ENCODE peak calls at places on chromosomes 3 and 15, in five cellular contexts. One of them, this sample, is unnamed.

GRCh38 chr3:139893264-139893962 is 41.6 kb upstream of the CLSTN2 start:
- DNase-seq in IMR-90: no peak
- DNase-seq in H9: no peak
- DNase-seq in H1: no peak
- DNase-seq in neuronal stem cell: no peak
- DNase-seq in this sample: no peak

GRCh38 chr3:47250309-47251060 is 32.1 kb downstream of the KIF9 start:
- DNase-seq in IMR-90: peak
- DNase-seq in H9: peak
- DNase-seq in H1: no peak
- DNase-seq in neuronal stem cell: peak
- DNase-seq in this sample: peak

GRCh38 chr15:91561371-91562100 is 292.0 kb upstream of the SLCO3A1 start:
- DNase-seq in IMR-90: peak
- DNase-seq in H9: no peak
- DNase-seq in H1: no peak
- DNase-seq in neuronal stem cell: no peak
- DNase-seq in this sample: no peak

GRCh38 chr3:128424508-128425069 is 42.1 kb downstream of the DNAJB8 start:
- DNase-seq in IMR-90: peak
- DNase-seq in H9: no peak
- DNase-seq in H1: no peak
- DNase-seq in neuronal stem cell: no peak
- DNase-seq in this sample: peak

GRCh38 chr3:135109681-135110080 is 314.6 kb downstream of the EPHB1 start:
- DNase-seq in IMR-90: no peak
- DNase-seq in H9: no peak
- DNase-seq in H1: no peak
- DNase-seq in neuronal stem cell: no peak
- DNase-seq in this sample: no peak

GRCh38 chr3:139982404-139982803 is 47.4 kb downstream of the CLSTN2 start:
- DNase-seq in IMR-90: no peak
- DNase-seq in H9: peak
- DNase-seq in H1: no peak
- DNase-seq in neuronal stem cell: no peak
- DNase-seq in this sample: no peak

GRCh38 chr3:72914383-72914782 is 26.5 kb downstream of the GXYLT2 start:
- DNase-seq in IMR-90: no peak
- DNase-seq in H9: no peak
- DNase-seq in H1: no peak
- DNase-seq in neuronal stem cell: no peak
- DNase-seq in this sample: no peak

GRCh38 chr3:138367326-138367850 is 19.0 kb downstream of the MRAS start:
- DNase-seq in IMR-90: no peak
- DNase-seq in H9: no peak
- DNase-seq in H1: no peak
- DNase-seq in neuronal stem cell: no peak
- DNase-seq in this sample: no peak

GRCh38 chr3:177945999-177946398 is 590.2 kb upstream of the KCNMB2 start:
- DNase-seq in IMR-90: no peak
- DNase-seq in H9: no peak
- DNase-seq in H1: no peak
- DNase-seq in neuronal stem cell: no peak
- DNase-seq in this sample: no peak

GRCh38 chr3:177714945-177715344 is 517.7 kb upstream of the TBL1XR1 start:
- DNase-seq in IMR-90: no peak
- DNase-seq in H9: no peak
- DNase-seq in H1: no peak
- DNase-seq in neuronal stem cell: no peak
- DNase-seq in this sample: no peak

GRCh38 chr15:81332326-81332725 is 8.4 kb upstream of the STARD5 start:
- DNase-seq in IMR-90: no peak
- DNase-seq in H9: peak
- DNase-seq in H1: no peak
- DNase-seq in neuronal stem cell: no peak
- DNase-seq in this sample: no peak

GRCh38 chr15:76460871-76461270 is 124.3 kb downstream of the ISL2 start:
- DNase-seq in IMR-90: peak
- DNase-seq in H9: no peak
- DNase-seq in H1: no peak
- DNase-seq in neuronal stem cell: no peak
- DNase-seq in this sample: no peak

GRCh38 chr3:197906850-197907187 is 43.2 kb upstream of the RPL35A start:
- DNase-seq in IMR-90: no peak
- DNase-seq in H9: no peak
- DNase-seq in H1: no peak
- DNase-seq in neuronal stem cell: no peak
- DNase-seq in this sample: no peak

GRCh38 chr15:93029613-93030429 is 59.2 kb downstream of the RGMA start:
- DNase-seq in IMR-90: peak
- DNase-seq in H9: no peak
- DNase-seq in H1: no peak
- DNase-seq in neuronal stem cell: no peak
- DNase-seq in this sample: peak

GRCh38 chr15:95937128-95937528 is 393.4 kb upstream of the NR2F2 start:
- DNase-seq in IMR-90: peak
- DNase-seq in H9: no peak
- DNase-seq in H1: no peak
- DNase-seq in neuronal stem cell: no peak
- DNase-seq in this sample: peak

GRCh38 chr3:111538687-111539086 is 3.3 kb upstream of the CD96 start:
- DNase-seq in IMR-90: peak
- DNase-seq in H9: no peak
- DNase-seq in H1: no peak
- DNase-seq in neuronal stem cell: no peak
- DNase-seq in this sample: peak

GRCh38 chr15:100034191-100034590 is 301.0 kb upstream of the LYSMD4 start:
- DNase-seq in IMR-90: no peak
- DNase-seq in H9: no peak
- DNase-seq in H1: no peak
- DNase-seq in neuronal stem cell: no peak
- DNase-seq in this sample: no peak

GRCh38 chr15:39925112-39925830 is 5.2 kb upstream of the GPR176 start:
- DNase-seq in IMR-90: peak
- DNase-seq in H9: no peak
- DNase-seq in H1: no peak
- DNase-seq in neuronal stem cell: no peak
- DNase-seq in this sample: peak

GRCh38 chr3:14265246-14265962 is 86.8 kb downstream of the LSM3 start:
- DNase-seq in IMR-90: peak
- DNase-seq in H9: no peak
- DNase-seq in H1: no peak
- DNase-seq in neuronal stem cell: no peak
- DNase-seq in this sample: peak

GRCh38 chr15:65460948-65461347 is 38.2 kb upstream of the IGDCC4 start:
- DNase-seq in IMR-90: peak
- DNase-seq in H9: no peak
- DNase-seq in H1: no peak
- DNase-seq in neuronal stem cell: no peak
- DNase-seq in this sample: peak

GRCh38 chr3:11195201-11195600 is 40.9 kb downstream of the HRH1 start:
- DNase-seq in IMR-90: no peak
- DNase-seq in H9: no peak
- DNase-seq in H1: no peak
- DNase-seq in neuronal stem cell: no peak
- DNase-seq in this sample: peak

GRCh38 chr3:117059054-117059989 is 349.7 kb downstream of the TUSC7 start:
- DNase-seq in IMR-90: peak
- DNase-seq in H9: no peak
- DNase-seq in H1: no peak
- DNase-seq in neuronal stem cell: no peak
- DNase-seq in this sample: peak

GRCh38 chr15:70093070-70093469 is 4.6 kb downstream of the TLE3 start:
- DNase-seq in IMR-90: no peak
- DNase-seq in H9: no peak
- DNase-seq in H1: no peak
- DNase-seq in neuronal stem cell: no peak
- DNase-seq in this sample: peak

GRCh38 chr3:123610331-123610730 is 25.5 kb upstream of the HACD2 start:
- DNase-seq in IMR-90: no peak
- DNase-seq in H9: no peak
- DNase-seq in H1: no peak
- DNase-seq in neuronal stem cell: no peak
- DNase-seq in this sample: no peak

GRCh38 chr3:32937331-32937730 is 14.1 kb upstream of the CCR4 start:
- DNase-seq in IMR-90: no peak
- DNase-seq in H9: peak
- DNase-seq in H1: no peak
- DNase-seq in neuronal stem cell: no peak
- DNase-seq in this sample: peak

GRCh38 chr15:88730751-88731150 is 72.5 kb upstream of the ACAN start:
- DNase-seq in IMR-90: no peak
- DNase-seq in H9: no peak
- DNase-seq in H1: no peak
- DNase-seq in neuronal stem cell: no peak
- DNase-seq in this sample: no peak

GRCh38 chr15:55737373-55737772 is 5.6 kb downstream of the PRTG start:
- DNase-seq in IMR-90: peak
- DNase-seq in H9: no peak
- DNase-seq in H1: no peak
- DNase-seq in neuronal stem cell: peak
- DNase-seq in this sample: peak

GRCh38 chr3:9669277-9669676 is 20.0 kb downstream of the MTMR14 start:
- DNase-seq in IMR-90: no peak
- DNase-seq in H9: no peak
- DNase-seq in H1: no peak
- DNase-seq in neuronal stem cell: no peak
- DNase-seq in this sample: no peak

GRCh38 chr3:126886217-126886616 is 96.7 kb upstream of the PLXNA1 start:
- DNase-seq in IMR-90: peak
- DNase-seq in H9: no peak
- DNase-seq in H1: no peak
- DNase-seq in neuronal stem cell: no peak
- DNase-seq in this sample: peak

GRCh38 chr3:23136054-23136453 is 67.1 kb upstream of the UBE2E2 start:
- DNase-seq in IMR-90: no peak
- DNase-seq in H9: no peak
- DNase-seq in H1: no peak
- DNase-seq in neuronal stem cell: no peak
- DNase-seq in this sample: no peak

GRCh38 chr15:89978914-89979313 is 22.2 kb upstream of the ZNF710 start:
- DNase-seq in IMR-90: no peak
- DNase-seq in H9: no peak
- DNase-seq in H1: no peak
- DNase-seq in neuronal stem cell: no peak
- DNase-seq in this sample: no peak

GRCh38 chr15:50183112-50183794 is 1.3 kb downstream of the SLC27A2 start:
- DNase-seq in IMR-90: no peak
- DNase-seq in H9: no peak
- DNase-seq in H1: no peak
- DNase-seq in neuronal stem cell: no peak
- DNase-seq in this sample: no peak

GRCh38 chr3:42175841-42176240 is 84.7 kb downstream of the TRAK1 start:
- DNase-seq in IMR-90: no peak
- DNase-seq in H9: no peak
- DNase-seq in H1: no peak
- DNase-seq in neuronal stem cell: no peak
- DNase-seq in this sample: no peak

GRCh38 chr15:58805095-58805494 is 34.0 kb downstream of the MINDY2 start:
- DNase-seq in IMR-90: peak
- DNase-seq in H9: no peak
- DNase-seq in H1: no peak
- DNase-seq in neuronal stem cell: no peak
- DNase-seq in this sample: peak

GRCh38 chr3:119559441-119559963 is at the start of gene CD80:
- DNase-seq in IMR-90: peak
- DNase-seq in H9: peak
- DNase-seq in H1: no peak
- DNase-seq in neuronal stem cell: no peak
- DNase-seq in this sample: peak

GRCh38 chr15:74434260-74434915 is 630 bp upstream of the SEMA7A start:
- DNase-seq in IMR-90: peak
- DNase-seq in H9: no peak
- DNase-seq in H1: no peak
- DNase-seq in neuronal stem cell: no peak
- DNase-seq in this sample: no peak
- H3K14ac ChIP-seq in IMR-90: peak
- H3K14ac ChIP-seq in H9: no peak
- H3K14ac ChIP-seq in H1: no peak
- H3K14ac ChIP-seq in neuronal stem cell: no peak
- H3K14ac ChIP-seq in this sample: no peak

DNA sequence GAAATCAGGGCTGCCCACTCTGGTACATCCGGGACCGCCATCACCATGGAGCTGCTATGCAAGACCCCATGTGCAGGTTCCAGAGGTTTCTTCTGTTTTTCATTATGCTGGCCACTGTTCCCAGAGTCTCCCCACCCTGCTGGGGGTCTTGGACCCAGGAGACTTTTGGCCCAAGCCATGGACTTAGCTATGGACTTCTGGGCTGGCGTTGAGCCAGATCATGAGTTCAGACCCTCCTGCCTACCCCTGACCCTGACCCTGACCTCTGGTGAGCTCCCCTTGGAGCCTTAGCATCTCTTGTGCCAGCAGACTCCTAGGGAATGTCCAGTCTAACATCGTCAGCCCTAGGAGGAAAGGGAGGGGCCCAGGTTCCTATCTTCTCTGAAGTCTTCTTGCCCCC is 25.3 kb downstream of the SLC28A1 start:
- DNase-seq in IMR-90: no peak
- DNase-seq in H9: no peak
- DNase-seq in H1: no peak
- DNase-seq in neuronal stem cell: no peak
- DNase-seq in this sample: no peak
- H3K14ac ChIP-seq in IMR-90: no peak
- H3K14ac ChIP-seq in H9: no peak
- H3K14ac ChIP-seq in H1: no peak
- H3K14ac ChIP-seq in neuronal stem cell: no peak
- H3K14ac ChIP-seq in this sample: no peak

GRCh38 chr3:63132456-63133250 is 145.5 kb upstream of the SYNPR start:
- DNase-seq in IMR-90: no peak
- DNase-seq in H9: no peak
- DNase-seq in H1: no peak
- DNase-seq in neuronal stem cell: no peak
- DNase-seq in this sample: no peak

GRCh38 chr3:63130625-63131024 is 147.5 kb upstream of the SYNPR start:
- DNase-seq in IMR-90: no peak
- DNase-seq in H9: no peak
- DNase-seq in H1: no peak
- DNase-seq in neuronal stem cell: no peak
- DNase-seq in this sample: no peak

GRCh38 chr3:63128380-63128779 is 149.7 kb upstream of the SYNPR start:
- DNase-seq in IMR-90: no peak
- DNase-seq in H9: peak
- DNase-seq in H1: no peak
- DNase-seq in neuronal stem cell: no peak
- DNase-seq in this sample: no peak
- H3K14ac ChIP-seq in IMR-90: no peak
- H3K14ac ChIP-seq in H9: no peak
- H3K14ac ChIP-seq in H1: no peak
- H3K14ac ChIP-seq in neuronal stem cell: no peak
- H3K14ac ChIP-seq in this sample: no peak

DNA sequence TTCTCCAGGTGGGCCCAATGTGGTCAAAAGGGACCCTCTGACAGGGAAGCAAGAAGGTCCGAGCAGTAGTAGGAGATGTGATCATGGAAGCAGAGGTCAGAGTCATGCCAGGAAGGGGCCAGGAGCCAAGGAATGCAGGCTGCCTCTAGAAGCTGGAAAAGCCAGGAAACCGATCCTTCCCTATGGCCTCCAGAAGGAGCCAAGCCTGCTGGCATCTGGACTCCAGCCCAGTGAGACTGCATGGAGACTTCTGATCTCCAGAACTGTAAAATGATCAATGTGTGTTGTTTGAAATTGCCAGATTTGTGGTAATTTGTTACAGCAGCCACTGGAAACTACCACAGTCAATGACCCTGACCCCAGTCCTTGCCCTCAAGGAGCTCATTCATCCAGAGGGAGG is 56.8 kb upstream of the SPATA12 start:
- DNase-seq in IMR-90: no peak
- DNase-seq in H9: no peak
- DNase-seq in H1: no peak
- DNase-seq in neuronal stem cell: no peak
- DNase-seq in this sample: no peak
- H3K14ac ChIP-seq in IMR-90: no peak
- H3K14ac ChIP-seq in H9: no peak
- H3K14ac ChIP-seq in H1: no peak
- H3K14ac ChIP-seq in neuronal stem cell: no peak
- H3K14ac ChIP-seq in this sample: no peak